ENCODE peak calls at places on chromosomes 6 and 20, in ten cellular contexts. Y is epithelial cell of esophagus; P is CD8-positive, alpha-beta T cell; I is cardiac muscle cell; U is choroid plexus epithelial cell; E is fibroblast of lung; A is neural crest cell; C is dorsolateral prefrontal cortex; L is thoracic aorta; W is ovary. D is an unnamed sample.

GRCh38 chr6:42211726-42212125 is 5.9 kb downstream of the MRPS10 start:
- DNase-seq in Y (no peak), P (no peak), I (no peak), U (no peak), E (no peak), A (no peak), C (no peak), L (no peak), W (no peak), D (no peak)

GRCh38 chr6:131362696-131363095 is 210.3 kb upstream of the ARG1 start:
- DNase-seq in Y (no peak), P (no peak), I (no peak), U (no peak), E (no peak), A (no peak), C (no peak), L (no peak), W (no peak), D (no peak)

GRCh38 chr6:30485236-30485635 is 4.1 kb upstream of the HLA-E start:
- DNase-seq in Y (no peak), P (no peak), I (no peak), U (no peak), E (no peak), A (no peak), C (no peak), L (no peak), W (no peak), D (no peak)

GRCh38 chr20:48366230-48366629 is 461.6 kb downstream of the PREX1 start:
- DNase-seq in Y (no peak), P (no peak), I (no peak), U (no peak), E (no peak), A (no peak), C (no peak), L (no peak), W (no peak), D (no peak)

GRCh38 chr6:14703586-14703985 is 542.3 kb upstream of the JARID2 start:
- DNase-seq in Y (no peak), P (no peak), I (no peak), U (peak; percentile 96), E (peak; percentile 53), A (no peak), C (no peak), L (no peak), W (no peak), D (no peak)

GRCh38 chr20:3702992-3703391 is 9.4 kb downstream of the SIGLEC1 start:
- DNase-seq in Y (no peak), P (no peak), I (no peak), U (no peak), E (no peak), A (no peak), C (no peak), L (no peak), W (no peak), D (no peak)

GRCh38 chr6:99294786-99295185 is 54.7 kb downstream of the FAXC start:
- DNase-seq in Y (no peak), P (no peak), I (no peak), U (no peak), E (no peak), A (no peak), C (no peak), L (no peak), W (no peak), D (no peak)

GRCh38 chr20:63538204-63539091 is 1.3 kb upstream of the PTK6 start:
- DNase-seq in Y (peak; percentile 75), P (no peak), I (no peak), U (peak; percentile 27), E (peak; percentile 49), A (no peak), C (no peak), L (no peak), W (no peak), D (no peak)

GRCh38 chr6:4405609-4406212 is 270.3 kb upstream of the ECI2 start:
- DNase-seq in Y (no peak), P (no peak), I (no peak), U (no peak), E (peak; percentile 23), A (no peak), C (no peak), L (no peak), W (no peak), D (no peak)

GRCh38 chr20:49345538-49345937 is 67.7 kb upstream of the ZNFX1 start:
- DNase-seq in Y (peak; percentile 48), P (no peak), I (no peak), U (peak; percentile 33), E (peak; percentile 18), A (no peak), C (peak; percentile 54), L (no peak), W (no peak), D (no peak)

GRCh38 chr6:151391021-151391470 is 313 bp downstream of the ZBTB2 start:
- DNase-seq in Y (no peak), P (peak; percentile 69), I (peak; percentile 79), U (peak; percentile 72), E (peak; percentile 74), A (peak; percentile 78), C (peak; percentile 68), L (peak; percentile 25), W (peak; percentile 89), D (no peak)

GRCh38 chr20:13478366-13478765 is 160.4 kb downstream of the TASP1 start:
- DNase-seq in Y (no peak), P (no peak), I (no peak), U (no peak), E (no peak), A (no peak), C (no peak), L (no peak), W (no peak), D (no peak)

GRCh38 chr6:136566007-136566487 is 15.8 kb upstream of the MAP7 start:
- DNase-seq in Y (no peak), P (no peak), I (no peak), U (peak; percentile 39), E (no peak), A (no peak), C (no peak), L (no peak), W (no peak), D (no peak)

GRCh38 chr6:138287144-138287955 is 69.1 kb upstream of the PBOV1 start:
- DNase-seq in Y (peak; percentile 56), P (no peak), I (peak; percentile 73), U (peak; percentile 24), E (no peak), A (no peak), C (no peak), L (no peak), W (no peak), D (no peak)

GRCh38 chr20:60057866-60058807 is 99.9 kb downstream of the CDH26 start:
- DNase-seq in Y (peak; percentile 11), P (no peak), I (peak; percentile 51), U (peak; percentile 47), E (peak; percentile 64), A (no peak), C (no peak), L (no peak), W (no peak), D (no peak)

DNA sequence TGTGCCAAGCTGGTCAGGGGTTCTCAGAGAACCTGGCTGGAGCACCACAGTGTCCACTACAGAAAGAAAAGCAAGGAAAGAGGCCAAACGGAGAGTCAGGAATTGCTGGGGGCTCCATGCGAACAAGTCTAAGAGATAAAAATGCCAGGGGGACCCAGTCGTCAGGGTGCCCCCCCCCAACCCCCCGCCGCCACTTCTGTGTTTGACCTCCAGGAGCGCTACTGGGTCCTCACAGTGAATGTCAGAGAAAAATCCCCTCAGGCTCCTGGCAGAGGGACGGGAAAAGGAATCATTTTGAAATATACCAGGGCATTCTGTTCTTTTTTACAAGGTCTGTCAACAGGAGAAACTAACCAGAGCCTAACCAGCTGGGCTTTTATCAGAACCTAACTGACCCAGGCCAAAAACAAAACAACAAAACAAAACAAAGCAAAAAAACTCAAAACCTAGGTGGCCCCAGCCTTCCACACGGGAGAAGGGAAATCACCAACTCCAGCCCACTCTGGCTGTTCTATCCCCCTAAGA is 17.9 kb upstream of the NELFCD start:
- DNase-seq in Y (no peak), P (no peak), I (no peak), U (no peak), E (no peak), A (no peak), C (no peak), L (no peak), W (no peak), D (no peak)
- TF ChIP-seq CTCF in Y (no peak), P (no peak), I (no peak), U (peak; percentile 8), E (no peak), A (peak; percentile 19), C (no peak), L (no peak), W (no peak), D (no peak)

GRCh38 chr6:36075656-36076055 is 48.0 kb downstream of the MAPK14 start:
- DNase-seq in Y (peak; percentile 54), P (no peak), I (no peak), U (no peak), E (no peak), A (no peak), C (no peak), L (no peak), W (no peak), D (no peak)
- TF ChIP-seq CTCF in Y (peak; percentile 54), P (peak; percentile 45), I (no peak), U (peak; percentile 35), E (no peak), A (peak; percentile 47), C (no peak), L (no peak), W (no peak), D (peak; percentile 16)

GRCh38 chr6:18528084-18528743 is 141.1 kb downstream of the RNF144B start:
- DNase-seq in Y (peak; percentile 18), P (no peak), I (no peak), U (peak; percentile 41), E (peak; percentile 18), A (no peak), C (no peak), L (no peak), W (no peak), D (no peak)
- TF ChIP-seq CTCF in Y (peak; percentile 21), P (no peak), I (peak; percentile 33), U (peak; percentile 37), E (no peak), A (peak; percentile 69), C (peak; percentile 60), L (peak; percentile 23), W (no peak), D (peak; percentile 48)

GRCh38 chr6:167759912-167760311 is 66.8 kb upstream of the AFDN start:
- DNase-seq in Y (no peak), P (no peak), I (no peak), U (no peak), E (no peak), A (no peak), C (no peak), L (no peak), W (no peak), D (no peak)
- TF ChIP-seq CTCF in Y (no peak), P (no peak), I (no peak), U (no peak), E (no peak), A (no peak), C (no peak), L (no peak), W (no peak), D (no peak)

DNA sequence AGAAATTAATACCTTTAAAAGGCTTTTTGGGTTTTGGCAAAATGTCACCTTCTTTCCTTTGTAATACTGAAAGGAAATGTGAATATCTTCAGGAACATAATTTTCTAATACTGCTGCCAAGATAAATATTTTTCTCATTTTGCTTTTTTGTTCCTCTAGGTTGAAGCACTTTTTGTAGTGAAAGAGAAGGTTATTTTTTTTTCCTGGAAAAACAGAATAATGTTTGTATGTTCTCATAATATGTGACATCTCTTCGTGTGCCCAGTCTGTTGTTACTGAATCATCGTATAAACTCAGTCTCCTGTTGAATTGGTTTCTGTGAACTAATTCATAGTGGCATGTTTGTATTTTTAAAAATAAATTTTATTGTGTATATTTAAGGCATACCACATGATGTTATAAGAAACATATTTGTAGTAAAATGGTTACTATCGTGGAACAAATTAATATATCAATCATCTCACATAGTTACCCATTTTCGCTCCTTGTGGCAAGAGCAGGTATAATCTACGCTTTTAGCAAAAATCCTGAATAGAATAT is 74.4 kb downstream of the SH3BGRL2 start:
- DNase-seq in Y (no peak), P (no peak), I (no peak), U (no peak), E (no peak), A (no peak), C (no peak), L (no peak), W (no peak), D (no peak)
- TF ChIP-seq CTCF in Y (no peak), P (no peak), I (no peak), U (no peak), E (no peak), A (peak; percentile 25), C (no peak), L (no peak), W (no peak), D (no peak)